ENCODE peak calls at places on chromosomes 12 and 14, in five cellular contexts. Y is astrocyte of the spinal cord; F is CD4-positive, CD25-positive, alpha-beta regulatory T cell; Z is neural crest cell; D is BJ. M is an unnamed sample.

GRCh38 chr14:103696466-103697071 is 18.7 kb downstream of the XRCC3 start:
- DNase-seq in F (no peak), Y (peak; percentile 69), Z (no peak), D (no peak), M (no peak)

GRCh38 chr14:96741151-96741977 is 55.8 kb upstream of the VRK1 start:
- DNase-seq in D (no peak), Z (peak; percentile 85), F (peak; percentile 48), Y (peak; percentile 32), M (peak; percentile 62)

GRCh38 chr12:27236498-27236897 is 7.6 kb upstream of the STK38L start:
- DNase-seq in Y (no peak), F (no peak), D (no peak), Z (no peak), M (no peak)

GRCh38 chr12:130933269-130933995 is 20.3 kb upstream of the ADGRD1 start:
- DNase-seq in Y (no peak), Z (no peak), F (no peak), D (no peak), M (no peak)

GRCh38 chr12:42296503-42297109 is 29.3 kb downstream of the ZCRB1 start:
- DNase-seq in Y (peak; percentile 29), D (no peak), Z (no peak), F (no peak), M (peak; percentile 15)

GRCh38 chr12:132354982-132355680 is 25.7 kb upstream of the GALNT9 start:
- DNase-seq in Y (no peak), Z (no peak), F (no peak), D (no peak), M (no peak)

GRCh38 chr14:70073924-70074566 is 114.7 kb downstream of the SLC8A3 start:
- DNase-seq in Z (peak; percentile 73), Y (peak; percentile 52), F (no peak), D (no peak), M (no peak)

GRCh38 chr12:65720136-65720535 is 104.1 kb upstream of the HMGA2 start:
- DNase-seq in F (no peak), Y (peak; percentile 40), Z (no peak), D (peak; percentile 50), M (no peak)

GRCh38 chr14:63513756-63514155 is 29.4 kb downstream of the PPP2R5E start:
- DNase-seq in Y (no peak), F (no peak), Z (no peak), D (no peak), M (no peak)

GRCh38 chr12:41277019-41277770 is 89.1 kb downstream of the PDZRN4 start:
- DNase-seq in Z (peak; percentile 28), D (no peak), F (no peak), Y (peak; percentile 40), M (no peak)

GRCh38 chr12:119681953-119682352 is 14.0 kb downstream of the PRKAB1 start:
- DNase-seq in Y (no peak), F (no peak), Z (no peak), D (no peak), M (peak; percentile 43)

GRCh38 chr12:104694711-104695110 is 238.0 kb downstream of the CHST11 start:
- DNase-seq in D (no peak), F (no peak), Z (no peak), Y (no peak), M (no peak)